ENCODE peak calls at places on chromosomes 12 and 14, in four cellular contexts. N is uterus, O is testis, G is choroid plexus epithelial cell. T is an unnamed sample.

GRCh38 chr14:64147126-64147790 is 146.9 kb downstream of the ESR2 start:
- DNase-seq in N (no peak), O (no peak), G (peak; percentile 76), T (no peak)

GRCh38 chr14:69637503-69638030 is 26.2 kb downstream of the SUSD6 start:
- DNase-seq in N (no peak), O (no peak), G (no peak), T (no peak)

GRCh38 chr12:123787466-123787865 is 25.4 kb downstream of the DNAH10 start:
- DNase-seq in N (no peak), O (no peak), G (no peak), T (peak; percentile 82)

GRCh38 chr12:33044447-33044846 is 147.9 kb upstream of the PKP2 start:
- DNase-seq in N (no peak), O (no peak), G (no peak), T (no peak)

GRCh38 chr12:22481557-22482104 is 62.7 kb downstream of the C2CD5 start:
- DNase-seq in N (no peak), O (no peak), G (no peak), T (no peak)

GRCh38 chr14:85601246-85601645 is 71.3 kb downstream of the FLRT2 start:
- DNase-seq in N (no peak), O (no peak), G (no peak), T (no peak)

GRCh38 chr12:122732170-122732569 is 1.5 kb upstream of the HCAR1 start:
- DNase-seq in N (no peak), O (no peak), G (no peak), T (no peak)

GRCh38 chr14:80538633-80539375 is 327.5 kb upstream of the DIO2 start:
- DNase-seq in N (no peak), O (no peak), G (peak; percentile 2), T (no peak)

GRCh38 chr14:103260629-103261124 is 73.4 kb upstream of the EIF5 start:
- DNase-seq in N (peak; percentile 58), O (peak; percentile 65), G (peak; percentile 51), T (peak; percentile 91)

GRCh38 chr14:75046275-75046674 is 5.0 kb downstream of the MLH3 start:
- DNase-seq in N (no peak), O (no peak), G (no peak), T (no peak)

GRCh38 chr12:6074979-6075585 is 49.4 kb downstream of the VWF start:
- DNase-seq in N (no peak), O (no peak), G (no peak), T (no peak)

GRCh38 chr14:78227466-78228077 is 57.4 kb downstream of the NRXN3 start:
- DNase-seq in N (no peak), O (no peak), G (no peak), T (peak; percentile 53)
- TF ChIP-seq CTCF in N (no peak), O (no peak), G (no peak), T (no peak)

DNA sequence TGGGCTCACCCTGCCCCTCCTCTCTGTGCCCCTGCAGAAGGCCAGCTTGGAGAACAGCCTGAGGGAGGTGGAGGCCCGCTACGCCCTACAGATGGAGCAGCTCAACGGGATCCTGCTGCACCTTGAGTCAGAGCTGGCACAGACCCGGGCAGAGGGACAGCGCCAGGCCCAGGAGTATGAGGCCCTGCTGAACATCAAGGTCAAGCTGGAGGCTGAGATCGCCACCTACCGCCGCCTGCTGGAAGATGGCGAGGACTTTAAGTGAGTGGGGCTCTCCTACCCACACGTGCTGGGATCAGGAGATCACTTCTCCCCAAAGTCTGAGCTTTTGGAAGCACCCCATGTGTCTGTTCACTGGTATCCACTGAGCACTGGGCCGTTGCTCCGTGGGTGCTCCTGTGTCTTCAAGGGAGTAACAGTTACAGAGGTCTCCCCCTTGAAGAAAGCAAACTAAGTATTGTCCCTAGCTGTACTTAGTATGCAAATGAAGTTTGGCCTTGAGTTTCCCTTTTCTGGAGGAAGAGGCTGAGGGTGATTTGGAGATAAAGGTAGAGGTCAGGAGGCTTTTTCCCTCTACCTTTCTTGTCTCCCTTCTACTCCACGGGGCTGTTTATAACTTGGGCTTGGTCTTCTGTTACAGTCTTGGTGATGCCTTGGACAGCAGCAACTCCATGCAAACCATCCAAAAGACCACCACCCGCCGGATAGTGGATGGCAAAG is 3.3 kb downstream of the KRT18 start:
- DNase-seq in N (no peak), O (peak; percentile 60), G (no peak), T (no peak)
- TF ChIP-seq CTCF in N (no peak), O (no peak), G (peak; percentile 21), T (no peak)

DNA sequence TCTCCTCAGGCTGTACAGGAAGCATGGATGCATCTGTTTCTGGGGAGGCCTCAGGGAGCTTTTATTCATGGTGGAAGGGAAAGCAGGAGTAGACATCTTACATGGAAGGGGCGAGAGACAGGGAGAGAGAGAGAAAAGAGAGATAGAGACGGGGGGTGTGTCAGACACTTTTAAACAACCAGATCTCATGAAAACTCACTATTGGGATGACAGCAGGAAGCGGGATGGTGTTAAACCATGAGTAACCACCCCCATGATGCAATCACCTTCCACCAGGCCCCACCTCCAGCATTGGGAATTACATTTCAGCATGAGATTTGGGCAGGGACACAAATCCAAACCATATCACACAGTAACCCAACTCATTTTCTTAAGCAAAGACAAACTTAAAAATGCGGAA is 110.0 kb upstream of the EEA1 start:
- DNase-seq in N (no peak), O (no peak), G (peak; percentile 20), T (no peak)
- TF ChIP-seq CTCF in N (no peak), O (no peak), G (no peak), T (no peak)

DNA sequence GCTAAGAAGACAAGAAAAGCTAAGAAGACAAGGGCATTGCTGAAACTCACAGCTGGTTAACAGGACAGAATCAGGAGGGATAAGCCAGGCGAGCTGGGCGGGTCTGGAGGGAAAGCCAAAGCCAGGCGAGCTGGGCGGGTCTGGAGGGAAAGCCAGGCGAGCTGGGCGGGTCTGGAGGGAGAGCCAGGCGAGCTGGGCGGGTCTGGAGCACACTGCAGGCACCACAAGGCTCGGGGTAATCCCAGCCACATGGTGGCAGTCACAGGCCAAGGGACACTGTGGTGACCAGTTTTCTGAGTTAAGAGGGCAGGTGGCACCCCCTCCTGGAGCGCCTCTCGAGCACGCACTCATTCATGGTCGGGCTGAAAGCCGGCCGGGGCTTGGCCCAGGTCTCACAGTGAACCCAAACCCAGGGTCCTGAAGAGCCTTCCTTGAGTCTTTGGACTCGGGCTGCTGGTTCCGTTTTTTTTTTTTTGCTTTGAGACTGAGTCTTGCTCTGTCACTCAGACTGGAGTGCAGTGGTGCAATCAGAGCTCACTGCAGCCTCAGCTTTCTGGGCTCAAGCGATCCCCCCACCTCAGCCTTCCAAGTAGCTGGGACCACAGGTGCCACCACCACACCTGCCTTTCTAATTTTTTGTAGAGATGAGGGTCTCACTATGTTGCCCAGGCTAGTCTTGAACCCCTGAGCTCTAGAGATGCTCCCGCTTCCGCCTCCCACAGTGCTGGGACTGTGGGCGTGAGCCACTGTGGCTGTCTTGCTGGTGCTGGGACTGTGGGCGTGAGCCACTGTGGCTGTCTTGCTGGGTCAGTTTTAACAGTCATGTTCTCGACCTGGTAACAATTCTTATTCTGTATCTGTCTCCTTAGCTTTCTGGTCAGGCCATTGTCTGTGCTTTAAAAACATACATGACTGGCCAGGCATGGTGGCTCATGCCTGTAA is 40.2 kb downstream of the HSP90AA1 start:
- DNase-seq in N (peak; percentile 69), O (peak; percentile 93), G (peak; percentile 28), T (peak; percentile 84)
- TF ChIP-seq CTCF in N (peak; percentile 34), O (peak; percentile 9), G (peak; percentile 7), T (no peak)

GRCh38 chr14:24392327-24393098 is 6.3 kb upstream of the NYNRIN start:
- DNase-seq in N (no peak), O (no peak), G (peak; percentile 80), T (no peak)
- TF ChIP-seq CTCF in N (no peak), O (no peak), G (peak; percentile 47), T (peak; percentile 6)

GRCh38 chr14:22494486-22495135 is 94.4 kb downstream of the DAD1 start:
- DNase-seq in N (no peak), O (no peak), G (no peak), T (no peak)
- TF ChIP-seq CTCF in N (no peak), O (no peak), G (no peak), T (no peak)

DNA sequence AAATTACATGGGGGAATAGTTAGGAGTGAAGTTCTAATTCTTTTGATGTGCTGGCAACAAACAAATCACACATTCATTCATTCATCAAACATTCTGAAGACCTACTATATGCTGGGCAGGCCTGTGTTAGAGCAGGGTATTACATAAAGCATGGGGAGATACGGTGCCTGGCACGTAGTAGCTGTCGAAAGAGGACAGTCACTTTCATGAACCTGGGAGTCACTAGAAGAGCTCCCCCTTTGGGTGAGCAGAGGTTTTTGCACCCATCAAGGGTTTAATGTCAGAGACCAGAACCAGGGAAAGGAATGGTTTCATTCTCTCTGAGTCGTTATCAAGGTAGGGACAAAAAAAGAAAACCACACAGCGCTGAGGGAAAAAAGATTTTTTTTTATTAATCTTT is 10.0 kb downstream of the LHX5 start:
- DNase-seq in N (no peak), O (no peak), G (peak; percentile 26), T (no peak)
- TF ChIP-seq CTCF in N (no peak), O (no peak), G (peak; percentile 68), T (no peak)

DNA sequence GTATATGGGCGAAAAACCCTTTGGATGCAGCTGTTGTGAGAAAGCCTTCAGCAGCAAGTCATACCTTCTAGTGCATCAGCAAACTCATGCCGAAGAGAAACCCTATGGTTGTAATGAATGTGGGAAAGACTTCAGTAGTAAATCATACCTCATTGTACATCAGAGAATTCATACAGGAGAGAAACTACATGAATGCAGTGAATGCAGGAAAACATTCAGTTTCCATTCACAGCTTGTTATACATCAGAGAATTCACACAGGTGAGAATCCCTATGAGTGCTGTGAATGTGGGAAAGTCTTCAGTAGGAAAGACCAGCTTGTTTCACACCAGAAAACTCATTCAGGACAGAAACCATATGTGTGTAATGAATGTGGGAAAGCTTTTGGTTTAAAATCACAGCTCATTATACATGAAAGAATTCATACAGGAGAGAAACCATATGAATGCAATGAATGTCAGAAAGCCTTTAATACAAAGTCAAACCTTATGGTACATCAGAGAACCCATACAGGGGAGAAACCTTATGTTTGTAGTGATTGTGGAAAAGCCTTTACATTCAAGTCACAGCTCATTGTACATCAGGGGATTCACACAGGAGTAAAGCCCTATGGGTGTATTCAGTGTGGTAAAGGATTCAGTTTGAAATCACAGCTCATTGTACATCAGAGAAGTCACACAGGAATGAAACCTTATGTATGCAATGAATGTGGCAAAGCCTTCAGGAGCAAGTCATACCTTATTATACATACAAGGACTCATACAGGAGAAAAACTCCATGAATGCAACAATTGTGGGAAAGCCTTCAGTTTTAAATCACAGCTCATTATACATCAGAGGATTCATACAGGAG is 21.4 kb downstream of the ZNF268 start:
- DNase-seq in N (no peak), O (no peak), G (peak; percentile 21), T (no peak)
- TF ChIP-seq CTCF in N (no peak), O (no peak), G (no peak), T (no peak)

GRCh38 chr12:113837528-113838296 is 128.4 kb downstream of the RBM19 start:
- DNase-seq in N (no peak), O (no peak), G (no peak), T (no peak)
- TF ChIP-seq CTCF in N (no peak), O (no peak), G (peak; percentile 50), T (no peak)

T was measured in lower leg skin.